ENCODE peak calls at places on chromosomes 6 and 20, in four cellular contexts. I, A, N and L are unnamed samples.

GRCh38 chr6:116088946-116089345 is 11.7 kb upstream of the NT5DC1 start:
- DNase-seq in I (no peak), N (no peak), A (no peak), L (peak)

GRCh38 chr6:125611573-125612399 is 137.6 kb upstream of the HEY2 start:
- DNase-seq in A (no peak), I (no peak), N (no peak), L (peak)

GRCh38 chr6:168181316-168181715 is 102.3 kb upstream of the FRMD1 start:
- DNase-seq in N (no peak), I (no peak), A (no peak), L (no peak)

GRCh38 chr20:17594443-17594842 is 24.6 kb downstream of the DSTN start:
- DNase-seq in I (no peak), A (no peak), N (no peak), L (peak)

GRCh38 chr6:1388927-1389790 is at the start of gene FOXF2:
- DNase-seq in A (no peak), N (no peak), I (no peak), L (no peak)

GRCh38 chr20:58482416-58482815 is 32.8 kb downstream of the APCDD1L start:
- DNase-seq in N (no peak), I (no peak), A (no peak), L (peak)

GRCh38 chr6:68235192-68235812 is 399.8 kb upstream of the ADGRB3 start:
- DNase-seq in A (no peak), N (no peak), I (no peak), L (peak)

GRCh38 chr6:122788208-122788607 is 850 bp upstream of the SMPDL3A start:
- DNase-seq in I (no peak), A (no peak), N (no peak), L (no peak)

GRCh38 chr6:15962449-15962764 is 166.5 kb upstream of the MYLIP start:
- DNase-seq in A (no peak), N (no peak), I (no peak), L (peak)

GRCh38 chr6:170056329-170056728 is 234.5 kb downstream of the DLL1 start:
- DNase-seq in A (no peak), I (no peak), N (no peak), L (no peak)

GRCh38 chr20:40744072-40744471 is 55.0 kb upstream of the MAFB start:
- DNase-seq in N (no peak), A (no peak), I (no peak), L (no peak)

GRCh38 chr6:169326067-169326799 is 72.6 kb upstream of the THBS2 start:
- DNase-seq in I (no peak), N (no peak), A (no peak), L (peak)

GRCh38 chr6:6006428-6007310 is at the start of gene NRN1:
- DNase-seq in A (no peak), I (no peak), N (no peak), L (no peak)

GRCh38 chr6:83417880-83418663 is 12.8 kb downstream of the ME1 start:
- DNase-seq in N (no peak), I (no peak), A (no peak), L (peak)

GRCh38 chr6:10518461-10519216 is 2.5 kb upstream of the GCNT2 start:
- DNase-seq in A (no peak), N (no peak), I (no peak), L (peak)

GRCh38 chr20:21571841-21572690 is 58.2 kb upstream of the NKX2-2 start:
- DNase-seq in I (no peak), N (peak), A (no peak), L (no peak)

GRCh38 chr6:28402197-28402596 is 2.6 kb upstream of the ZSCAN12 start:
- DNase-seq in I (no peak), A (no peak), N (no peak), L (no peak)

GRCh38 chr6:15892369-15892768 is 229.5 kb upstream of the DTNBP1 start:
- DNase-seq in I (no peak), A (no peak), N (no peak), L (no peak)

GRCh38 chr20:51156041-51156795 is 133.3 kb upstream of the KCNG1 start:
- DNase-seq in A (no peak), N (no peak), I (no peak), L (peak)

GRCh38 chr20:1526310-1526709 is 31.2 kb downstream of the SIRPD start:
- DNase-seq in I (no peak), A (no peak), N (no peak), L (no peak)

GRCh38 chr6:146859795-146860495 is 261.2 kb downstream of the ADGB start:
- DNase-seq in I (no peak), N (no peak), A (no peak), L (peak)

GRCh38 chr6:167827588-167828324 is 1.0 kb downstream of the AFDN start:
- DNase-seq in N (peak), A (no peak), I (no peak), L (no peak)

GRCh38 chr6:29589423-29590048 is 4.6 kb downstream of the OR2H2 start:
- DNase-seq in A (peak), I (peak), N (peak), L (peak)